ENCODE peak calls at places on chromosomes 13 and 19, in ten cellular contexts. T, I, R, K, E, H, G, X, P and B are unnamed samples.

GRCh38 chr19:48795055-48795854 is 15.6 kb downstream of the BCAT2 start:
- DNase-seq in T (peak; percentile 94), I (peak; percentile 97), R (peak; percentile 81), K (peak; percentile 91), E (no peak), H (peak; percentile 98), G (peak; percentile 94), X (peak; percentile 87), P (peak; percentile 92), B (peak; percentile 97)

GRCh38 chr19:49847731-49848696 is 2.9 kb upstream of the PTOV1 start:
- DNase-seq in T (no peak), I (no peak), R (peak; percentile 46), K (no peak), E (no peak), H (no peak), G (no peak), X (peak; percentile 61), P (no peak), B (no peak)

GRCh38 chr13:20217168-20217567 is 15.0 kb downstream of the GJB6 start:
- DNase-seq in T (no peak), I (no peak), R (no peak), K (no peak), E (no peak), H (no peak), G (no peak), X (no peak), P (no peak), B (no peak)

GRCh38 chr13:23673867-23674605 is 103.8 kb downstream of the TNFRSF19 start:
- DNase-seq in T (no peak), I (no peak), R (no peak), K (no peak), E (no peak), H (no peak), G (no peak), X (no peak), P (no peak), B (peak; percentile 47)

GRCh38 chr13:112831196-112831595 is 137.8 kb upstream of the MCF2L start:
- DNase-seq in T (no peak), I (peak; percentile 45), R (no peak), K (no peak), E (no peak), H (no peak), G (no peak), X (no peak), P (no peak), B (no peak)

GRCh38 chr19:44745386-44745831 is 3.1 kb upstream of the BCL3 start:
- DNase-seq in T (peak; percentile 84), I (peak; percentile 88), R (peak; percentile 26), K (peak; percentile 82), E (no peak), H (peak; percentile 52), G (peak; percentile 57), X (no peak), P (peak; percentile 62), B (peak; percentile 95)

GRCh38 chr13:53238241-53238640 is 209.6 kb downstream of the OLFM4 start:
- DNase-seq in T (no peak), I (no peak), R (no peak), K (no peak), E (no peak), H (peak; percentile 10), G (no peak), X (no peak), P (peak; percentile 8), B (no peak)

GRCh38 chr13:39909634-39910033 is 254.2 kb downstream of the COG6 start:
- DNase-seq in T (no peak), I (no peak), R (no peak), K (no peak), E (no peak), H (no peak), G (no peak), X (no peak), P (no peak), B (no peak)

GRCh38 chr13:78193853-78194252 is 275.2 kb upstream of the EDNRB start:
- DNase-seq in T (no peak), I (no peak), R (no peak), K (no peak), E (no peak), H (no peak), G (no peak), X (no peak), P (no peak), B (no peak)

GRCh38 chr13:70310720-70311119 is 202.5 kb upstream of the KLHL1 start:
- DNase-seq in T (no peak), I (no peak), R (peak; percentile 26), K (peak; percentile 25), E (no peak), H (peak; percentile 79), G (peak; percentile 39), X (peak; percentile 14), P (peak; percentile 40), B (no peak)

GRCh38 chr19:13098291-13099072 is 4.2 kb downstream of the LYL1 start:
- DNase-seq in T (peak; percentile 90), I (peak; percentile 78), R (no peak), K (no peak), E (no peak), H (peak; percentile 72), G (no peak), X (no peak), P (peak; percentile 64), B (no peak)

GRCh38 chr19:13101590-13102415 is 855 bp downstream of the LYL1 start:
- DNase-seq in T (no peak), I (no peak), R (no peak), K (no peak), E (no peak), H (no peak), G (no peak), X (no peak), P (no peak), B (no peak)

GRCh38 chr19:13100871-13101589 is 1.6 kb downstream of the LYL1 start:
- DNase-seq in T (peak; percentile 87), I (no peak), R (no peak), K (no peak), E (no peak), H (peak; percentile 76), G (no peak), X (no peak), P (no peak), B (no peak)

GRCh38 chr19:13099073-13099999 is 3.3 kb downstream of the LYL1 start:
- DNase-seq in T (peak; percentile 98), I (peak; percentile 91), R (no peak), K (peak; percentile 85), E (no peak), H (peak; percentile 87), G (peak; percentile 78), X (no peak), P (no peak), B (no peak)

GRCh38 chr19:13100031-13100588 is 2.5 kb downstream of the LYL1 start:
- DNase-seq in T (peak; percentile 82), I (no peak), R (no peak), K (no peak), E (no peak), H (no peak), G (no peak), X (no peak), P (no peak), B (no peak)
- TF ChIP-seq POLR2AphosphoS5 in T (no peak), I (no peak), R (no peak), K (no peak), E (no peak), H (no peak), G (no peak), X (no peak), P (no peak), B (no peak)

GRCh38 chr13:67273001-67273400 is 42.9 kb upstream of the PCDH9 start:
- DNase-seq in T (no peak), I (no peak), R (no peak), K (no peak), E (no peak), H (no peak), G (no peak), X (no peak), P (no peak), B (no peak)

GRCh38 chr13:67278230-67278629 is 48.1 kb upstream of the PCDH9 start:
- DNase-seq in T (no peak), I (no peak), R (no peak), K (no peak), E (no peak), H (no peak), G (no peak), X (no peak), P (no peak), B (no peak)

GRCh38 chr13:67277581-67277980 is 47.4 kb upstream of the PCDH9 start:
- DNase-seq in T (no peak), I (no peak), R (no peak), K (no peak), E (no peak), H (no peak), G (no peak), X (no peak), P (no peak), B (no peak)

DNA sequence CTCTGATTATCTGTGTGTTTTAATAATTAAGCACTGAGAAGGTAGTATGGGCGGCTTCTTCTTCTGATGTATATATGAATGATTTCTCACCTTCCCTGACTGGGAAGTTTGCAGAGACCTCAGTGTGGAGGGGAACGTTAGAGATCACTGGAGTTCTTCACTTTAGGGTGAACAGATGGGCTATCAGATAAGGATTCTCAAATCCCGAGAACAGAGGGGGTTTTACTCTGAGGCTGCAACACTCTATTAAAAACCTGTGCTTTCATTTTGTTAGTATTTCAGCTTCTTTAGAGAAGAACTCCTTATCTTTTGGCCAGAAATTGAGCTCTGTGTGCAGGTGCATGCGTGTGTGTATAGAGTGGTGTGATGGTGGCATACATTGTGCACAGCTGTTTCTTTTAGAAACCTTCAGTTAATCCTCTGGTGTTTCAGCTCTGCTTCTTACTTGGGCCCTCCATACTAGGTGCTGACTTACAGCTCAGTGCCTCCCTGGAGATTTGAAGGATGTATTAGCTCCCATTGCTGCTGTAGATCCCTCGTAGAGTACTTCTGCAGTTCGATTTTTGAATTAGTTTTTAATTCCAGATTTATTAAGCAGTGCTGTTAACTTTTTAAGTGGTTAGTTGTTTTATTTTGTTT is 45.3 kb upstream of the PCDH9 start:
- DNase-seq in T (no peak), I (no peak), R (no peak), K (no peak), E (no peak), H (no peak), G (no peak), X (no peak), P (no peak), B (no peak)
- H3K36me3 ChIP-seq in T (no peaks in the 10 kb centered on the region), I (no peaks in the 10 kb centered on the region), R (no peaks in the 10 kb centered on the region), K (no peaks in the 10 kb centered on the region), E (no peaks in the 10 kb centered on the region), H (no peaks in the 10 kb centered on the region), G (no peaks in the 10 kb centered on the region), X (no peaks in the 10 kb centered on the region), P (no peaks in the 10 kb centered on the region), B (no peaks in the 10 kb centered on the region)

GRCh38 chr19:21839966-21840365 is 4.0 kb upstream of the ZNF43 start:
- DNase-seq in T (no peak), I (no peak), R (no peak), K (no peak), E (no peak), H (no peak), G (no peak), X (no peak), P (no peak), B (no peak)
- TF ChIP-seq POLR2AphosphoS5 in T (no peak), I (no peak), R (no peak), K (no peak), E (no peak), H (no peak), G (no peak), X (no peak), P (no peak), B (no peak)

DNA sequence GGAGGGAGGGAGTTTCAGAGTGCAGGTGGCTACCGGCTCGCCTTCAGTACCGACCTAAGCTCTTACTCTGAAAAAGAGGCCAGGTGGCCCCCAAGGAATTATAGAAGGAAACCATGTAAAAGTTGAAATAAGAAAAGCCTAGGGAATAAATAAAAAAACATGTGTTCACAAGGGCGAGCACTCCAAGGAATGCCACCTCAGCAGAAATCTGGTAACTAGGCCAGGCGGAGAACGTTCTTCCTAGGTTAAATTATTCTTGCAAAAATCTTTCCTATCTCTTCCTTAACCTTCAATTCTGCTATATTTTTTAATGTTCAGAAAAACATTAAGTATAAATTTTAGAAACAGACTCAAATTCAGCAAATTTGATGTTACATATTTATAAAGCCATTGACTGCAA is 1260.3 kb upstream of the SLC10A2 start:
- DNase-seq in T (no peak), I (no peak), R (no peak), K (no peak), E (no peak), H (no peak), G (no peak), X (no peak), P (no peak), B (no peak)
- H3K36me3 ChIP-seq in T (no peaks in the 10 kb centered on the region), I (no peaks in the 10 kb centered on the region), R (no peaks in the 10 kb centered on the region), K (no peaks in the 10 kb centered on the region), E (no peaks in the 10 kb centered on the region), H (no peaks in the 10 kb centered on the region), G (no peaks in the 10 kb centered on the region), X (no peaks in the 10 kb centered on the region), P (no peaks in the 10 kb centered on the region), B (no peaks in the 10 kb centered on the region)